ENCODE peak calls at places on chromosomes 1 and 21, in six cellular contexts. B is NCI-H1105; L is activated T-cell treated with anti-CD3 and anti-CD28 coated beads, Interleukin-2, amount 50 U/mL, for 1 hour; W is NCI-H2029; U is epithelial cell of proximal tubule; C is A549. K is an unnamed sample.
A peak's percentile ranks its signal among the peaks of the same experiment; 100 is the strongest.

GRCh38 chr1:201072149-201072548 is 40.1 kb downstream of the CACNA1S start:
- DNase-seq in W (no peak), U (no peak), L (no peak), C (no peak), B (no peak), K (no peak)

GRCh38 chr1:214380986-214381695 is 100.2 kb downstream of the SMYD2 start:
- DNase-seq in B (no peak), L (no peak), C (no peak), U (no peak), W (no peak), K (no peak)

GRCh38 chr1:153608742-153609584 is 4.0 kb downstream of the S100A16 start:
- DNase-seq in L (no peak), C (peak; percentile 98), B (no peak), U (peak; percentile 76), W (no peak), K (no peak)

GRCh38 chr1:149995927-149996326 is 14.6 kb downstream of the OTUD7B start:
- DNase-seq in C (no peak), W (no peak), U (peak; percentile 92), L (no peak), B (no peak), K (no peak)

GRCh38 chr1:89999208-89999607 is 4.3 kb downstream of the ZNF326 start:
- DNase-seq in C (no peak), W (no peak), U (no peak), L (no peak), B (no peak), K (no peak)

GRCh38 chr1:231933711-231934626 is 307.4 kb downstream of the DISC1 start:
- DNase-seq in L (no peak), B (no peak), C (no peak), W (no peak), U (no peak), K (no peak)

GRCh38 chr1:244778356-244778755 is 57.1 kb upstream of the COX20 start:
- DNase-seq in U (peak; percentile 44), W (no peak), L (no peak), C (peak; percentile 27), B (no peak), K (no peak)

GRCh38 chr1:226863446-226863845 is 7.0 kb upstream of the PSEN2 start:
- DNase-seq in B (no peak), C (no peak), L (no peak), W (no peak), U (peak; percentile 25), K (no peak)

GRCh38 chr1:21956720-21957552 is 19.8 kb upstream of the HSPG2 start:
- DNase-seq in B (peak; percentile 71), U (no peak), L (peak; percentile 59), C (no peak), W (peak; percentile 76), K (no peak)

GRCh38 chr1:247415423-247416361 is at the start of gene NLRP3:
- DNase-seq in B (no peak), C (no peak), U (peak; percentile 16), W (no peak), L (peak; percentile 51), K (no peak)

GRCh38 chr1:209382701-209383100 is 200.8 kb upstream of the CAMK1G start:
- DNase-seq in U (no peak), B (no peak), W (no peak), L (no peak), C (no peak), K (no peak)

GRCh38 chr1:109089242-109090015 is 1.1 kb upstream of the TMEM167B start:
- DNase-seq in U (no peak), B (peak; percentile 90), W (peak; percentile 78), L (peak; percentile 58), C (peak; percentile 70), K (peak; percentile 80)

GRCh38 chr1:151511636-151512215 is 539 bp downstream of the CGN start:
- DNase-seq in B (peak; percentile 33), C (peak; percentile 44), U (no peak), W (peak; percentile 12), L (no peak), K (peak; percentile 26)

GRCh38 chr1:100959502-100960060 is 63.7 kb downstream of the SLC30A7 start:
- DNase-seq in B (no peak), W (no peak), U (no peak), L (no peak), C (no peak), K (no peak)

GRCh38 chr1:170494369-170494768 is 37.6 kb upstream of the GORAB start:
- DNase-seq in C (no peak), W (no peak), B (peak; percentile 4), L (no peak), U (no peak), K (no peak)

GRCh38 chr1:8004113-8004802 is 21.9 kb downstream of the ERRFI1 start:
- DNase-seq in W (no peak), L (no peak), B (peak; percentile 16), U (no peak), C (no peak), K (no peak)

GRCh38 chr1:174174461-174175329 is 15.4 kb downstream of the RABGAP1L start:
- DNase-seq in C (no peak), L (no peak), W (no peak), B (no peak), U (no peak), K (no peak)

GRCh38 chr21:42578034-42578433 is 64.4 kb downstream of the SLC37A1 start:
- DNase-seq in B (no peak), L (peak; percentile 3), C (no peak), W (no peak), U (no peak), K (no peak)

GRCh38 chr1:25744636-25745425 is 55.2 kb upstream of the SELENON start:
- DNase-seq in B (no peak), L (no peak), W (no peak), U (no peak), C (no peak), K (no peak)

GRCh38 chr1:21294266-21295058 is 4.2 kb upstream of the ECE1 start:
- DNase-seq in B (no peak), L (peak; percentile 84), U (no peak), W (no peak), C (no peak), K (no peak)

GRCh38 chr1:232335261-232335660 is 294.7 kb downstream of the SIPA1L2 start:
- DNase-seq in U (no peak), C (no peak), W (no peak), L (peak; percentile 30), B (no peak), K (no peak)

GRCh38 chr1:67572217-67572593 is 112.8 kb upstream of the GADD45A start:
- DNase-seq in L (no peak), B (no peak), W (no peak), U (no peak), C (no peak), K (no peak)

GRCh38 chr1:9250586-9251381 is 16.2 kb downstream of the H6PD start:
- DNase-seq in L (no peak), W (no peak), B (no peak), C (no peak), U (no peak), K (no peak)

GRCh38 chr1:185787238-185787637 is 53.0 kb downstream of the HMCN1 start:
- DNase-seq in C (no peak), B (no peak), L (no peak), U (no peak), W (no peak), K (no peak)

GRCh38 chr1:18341291-18342058 is 139.3 kb upstream of the KLHDC7A start:
- DNase-seq in C (no peak), W (no peak), L (no peak), B (no peak), U (peak; percentile 70), K (no peak)

GRCh38 chr1:184166495-184166894 is 115.0 kb downstream of the TSEN15 start:
- DNase-seq in U (no peak), C (no peak), L (no peak), B (no peak), W (no peak), K (no peak)

GRCh38 chr1:170732262-170732595 is 68.3 kb downstream of the PRRX1 start:
- DNase-seq in B (no peak), U (no peak), L (no peak), W (no peak), C (no peak), K (no peak)

GRCh38 chr1:25478633-25479032 is 47.9 kb downstream of the MACO1 start:
- DNase-seq in W (no peak), L (no peak), U (no peak), B (no peak), C (no peak), K (no peak)

GRCh38 chr1:232096751-232097150 is 470.2 kb downstream of the DISC1 start:
- DNase-seq in L (no peak), B (no peak), C (no peak), U (no peak), W (no peak), K (no peak)

GRCh38 chr1:14424325-14425000 is 174.0 kb upstream of the KAZN start:
- DNase-seq in W (no peak), U (no peak), B (no peak), L (no peak), C (no peak), K (no peak)

GRCh38 chr1:154517661-154518060 is 15.4 kb upstream of the SHE start:
- DNase-seq in L (no peak), U (no peak), B (no peak), C (no peak), W (no peak), K (no peak)

GRCh38 chr1:29238601-29238964 is 2.3 kb downstream of the PTPRU start:
- DNase-seq in L (no peak), C (no peak), W (no peak), B (no peak), U (no peak), K (no peak)

GRCh38 chr1:2853711-2854110 is 52.2 kb upstream of the TTC34 start:
- DNase-seq in L (no peak), B (no peak), U (no peak), C (no peak), W (no peak), K (no peak)

GRCh38 chr1:236642763-236643162 is 38.4 kb upstream of the HEATR1 start:
- DNase-seq in C (no peak), L (no peak), B (no peak), W (no peak), U (no peak), K (no peak)

GRCh38 chr1:38581396-38581795 is 278.2 kb downstream of the RRAGC start:
- DNase-seq in U (no peak), L (no peak), W (no peak), B (no peak), C (no peak), K (no peak)

GRCh38 chr1:59664167-59664566 is 150.6 kb upstream of the HOOK1 start:
- DNase-seq in C (no peak), W (no peak), U (no peak), B (no peak), L (no peak), K (no peak)

GRCh38 chr1:3036646-3037280 is 15.5 kb downstream of the ACTRT2 start:
- DNase-seq in L (peak; percentile 13), B (no peak), C (no peak), U (no peak), W (no peak), K (no peak)